ENCODE peak calls at places on chromosomes 4 and X, in six cellular contexts. One of them, this sample, is unnamed. For H3K27me3, the result is how much of the 10 kb centered on the place peaks cover.

GRCh38 chrX:154490021-154490413 is 412 bp downstream of the SLC10A3 start:
- DNase-seq in upper lobe of left lung: no peak
- DNase-seq in thoracic aorta: peak
- DNase-seq in fibroblast of lung: peak
- DNase-seq in left ventricle myocardium inferior: no peak
- DNase-seq in right atrium auricular region: no peak
- DNase-seq in this sample: no peak

GRCh38 chr4:98959411-98959810 is 30.5 kb upstream of the EIF4E start:
- DNase-seq in upper lobe of left lung: no peak
- DNase-seq in thoracic aorta: no peak
- DNase-seq in fibroblast of lung: no peak
- DNase-seq in left ventricle myocardium inferior: no peak
- DNase-seq in right atrium auricular region: no peak
- DNase-seq in this sample: no peak

GRCh38 chr4:73836373-73837269 is at the start of gene CXCL6:
- DNase-seq in upper lobe of left lung: peak
- DNase-seq in thoracic aorta: no peak
- DNase-seq in fibroblast of lung: no peak
- DNase-seq in left ventricle myocardium inferior: peak
- DNase-seq in right atrium auricular region: no peak
- DNase-seq in this sample: no peak

GRCh38 chr4:36215627-36216026 is 28.7 kb downstream of the ARAP2 start:
- DNase-seq in upper lobe of left lung: peak
- DNase-seq in thoracic aorta: no peak
- DNase-seq in fibroblast of lung: no peak
- DNase-seq in left ventricle myocardium inferior: no peak
- DNase-seq in right atrium auricular region: no peak
- DNase-seq in this sample: no peak

GRCh38 chr4:78629991-78630541 is 78.5 kb downstream of the ANXA3 start:
- DNase-seq in upper lobe of left lung: no peak
- DNase-seq in thoracic aorta: no peak
- DNase-seq in fibroblast of lung: no peak
- DNase-seq in left ventricle myocardium inferior: no peak
- DNase-seq in right atrium auricular region: no peak
- DNase-seq in this sample: no peak

GRCh38 chr4:173289351-173289725 is 44.8 kb downstream of the HMGB2 start:
- DNase-seq in upper lobe of left lung: no peak
- DNase-seq in thoracic aorta: no peak
- DNase-seq in fibroblast of lung: no peak
- DNase-seq in left ventricle myocardium inferior: no peak
- DNase-seq in right atrium auricular region: no peak
- DNase-seq in this sample: no peak

GRCh38 chr4:8507624-8508023 is 67.0 kb downstream of the TRMT44 start:
- DNase-seq in upper lobe of left lung: peak
- DNase-seq in thoracic aorta: no peak
- DNase-seq in fibroblast of lung: no peak
- DNase-seq in left ventricle myocardium inferior: no peak
- DNase-seq in right atrium auricular region: no peak
- DNase-seq in this sample: no peak

GRCh38 chr4:98262431-98262830 is 1.2 kb downstream of the RAP1GDS1 start:
- DNase-seq in upper lobe of left lung: no peak
- DNase-seq in thoracic aorta: no peak
- DNase-seq in fibroblast of lung: no peak
- DNase-seq in left ventricle myocardium inferior: no peak
- DNase-seq in right atrium auricular region: no peak
- DNase-seq in this sample: no peak

GRCh38 chr4:113637823-113638691 is 123.5 kb downstream of the CAMK2D start:
- DNase-seq in upper lobe of left lung: no peak
- DNase-seq in thoracic aorta: no peak
- DNase-seq in fibroblast of lung: no peak
- DNase-seq in left ventricle myocardium inferior: no peak
- DNase-seq in right atrium auricular region: no peak
- DNase-seq in this sample: no peak

GRCh38 chr4:84751707-84752106 is 168.8 kb downstream of the CDS1 start:
- DNase-seq in upper lobe of left lung: no peak
- DNase-seq in thoracic aorta: no peak
- DNase-seq in fibroblast of lung: no peak
- DNase-seq in left ventricle myocardium inferior: no peak
- DNase-seq in right atrium auricular region: no peak
- DNase-seq in this sample: no peak

GRCh38 chr4:84753318-84753972 is 170.5 kb downstream of the CDS1 start:
- DNase-seq in upper lobe of left lung: no peak
- DNase-seq in thoracic aorta: no peak
- DNase-seq in fibroblast of lung: no peak
- DNase-seq in left ventricle myocardium inferior: no peak
- DNase-seq in right atrium auricular region: no peak
- DNase-seq in this sample: no peak

GRCh38 chr4:84750956-84751275 is 168.0 kb downstream of the CDS1 start:
- DNase-seq in upper lobe of left lung: no peak
- DNase-seq in thoracic aorta: no peak
- DNase-seq in fibroblast of lung: no peak
- DNase-seq in left ventricle myocardium inferior: no peak
- DNase-seq in right atrium auricular region: no peak
- DNase-seq in this sample: no peak

DNA sequence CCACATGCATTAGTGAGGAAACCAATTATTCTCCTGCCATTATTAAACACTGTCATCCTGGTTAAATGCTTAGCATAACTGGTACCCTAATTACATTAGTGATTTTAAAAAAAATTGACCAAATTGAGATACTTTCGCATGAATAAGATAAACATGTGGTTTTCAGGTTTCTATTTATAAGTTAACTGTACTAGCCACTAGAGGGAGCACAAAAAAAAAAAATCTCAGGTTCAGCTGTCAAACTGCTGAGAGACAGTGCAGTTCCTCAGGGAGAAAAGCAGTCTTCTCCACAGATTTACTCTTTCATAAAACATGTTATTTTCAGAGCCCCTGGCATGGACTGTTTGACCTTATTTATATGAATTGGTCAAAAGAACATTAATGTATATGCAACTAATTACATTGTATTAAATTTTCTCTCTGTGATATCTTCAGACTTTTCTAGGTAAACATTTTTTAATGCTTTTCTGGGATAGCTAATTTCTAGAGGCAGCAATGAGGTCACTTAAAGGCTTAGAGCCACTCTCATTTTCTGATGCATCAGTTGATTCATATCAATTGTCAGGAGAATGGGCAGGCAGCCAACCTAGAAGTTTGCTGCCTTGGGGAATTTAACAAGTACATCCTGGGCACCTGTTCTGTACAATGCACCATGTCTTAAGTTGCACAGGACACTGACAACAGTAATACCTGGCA is 167.5 kb downstream of the CDS1 start:
- DNase-seq in upper lobe of left lung: no peak
- DNase-seq in thoracic aorta: no peak
- DNase-seq in fibroblast of lung: peak
- DNase-seq in left ventricle myocardium inferior: no peak
- DNase-seq in right atrium auricular region: no peak
- DNase-seq in this sample: peak
- H3K27me3 ChIP-seq in upper lobe of left lung: under half
- H3K27me3 ChIP-seq in thoracic aorta: under half
- H3K27me3 ChIP-seq in fibroblast of lung: under half
- H3K27me3 ChIP-seq in left ventricle myocardium inferior: under half
- H3K27me3 ChIP-seq in right atrium auricular region: under half
- H3K27me3 ChIP-seq in this sample: under half

GRCh38 chrX:46184749-46185148 is 360.5 kb downstream of the ZNF674 start:
- DNase-seq in upper lobe of left lung: no peak
- DNase-seq in thoracic aorta: no peak
- DNase-seq in fibroblast of lung: no peak
- DNase-seq in left ventricle myocardium inferior: no peak
- DNase-seq in right atrium auricular region: no peak
- DNase-seq in this sample: no peak

GRCh38 chrX:46178763-46179162 is 366.5 kb downstream of the ZNF674 start:
- DNase-seq in upper lobe of left lung: no peak
- DNase-seq in thoracic aorta: no peak
- DNase-seq in fibroblast of lung: no peak
- DNase-seq in left ventricle myocardium inferior: no peak
- DNase-seq in right atrium auricular region: no peak
- DNase-seq in this sample: no peak

GRCh38 chrX:46179748-46180147 is 365.5 kb downstream of the ZNF674 start:
- DNase-seq in upper lobe of left lung: no peak
- DNase-seq in thoracic aorta: no peak
- DNase-seq in fibroblast of lung: no peak
- DNase-seq in left ventricle myocardium inferior: no peak
- DNase-seq in right atrium auricular region: no peak
- DNase-seq in this sample: no peak

GRCh38 chrX:46185923-46186810 is 359.1 kb downstream of the ZNF674 start:
- DNase-seq in upper lobe of left lung: no peak
- DNase-seq in thoracic aorta: no peak
- DNase-seq in fibroblast of lung: no peak
- DNase-seq in left ventricle myocardium inferior: no peak
- DNase-seq in right atrium auricular region: no peak
- DNase-seq in this sample: no peak

DNA sequence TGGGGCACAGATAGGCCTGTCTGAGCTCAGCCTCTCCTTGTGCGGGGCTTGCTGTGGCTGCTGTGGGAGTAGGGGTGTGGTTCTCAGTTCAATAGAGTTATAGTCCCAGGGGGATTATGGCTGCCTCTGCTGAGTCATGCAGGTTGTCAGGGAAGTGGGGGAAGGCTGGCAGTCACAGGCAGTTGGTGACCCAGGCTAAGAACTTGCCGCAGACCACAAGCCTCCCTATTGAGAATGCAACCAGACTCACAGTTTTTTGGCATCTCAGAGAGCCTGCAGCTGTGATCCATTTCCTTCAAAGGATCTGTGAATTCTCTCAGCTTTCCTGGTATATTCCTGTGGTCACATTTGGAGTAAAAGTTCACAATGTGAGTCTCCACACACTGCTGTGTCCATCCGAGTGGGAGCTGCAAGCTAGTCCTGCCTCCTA is 364.9 kb downstream of the ZNF674 start:
- DNase-seq in upper lobe of left lung: no peak
- DNase-seq in thoracic aorta: no peak
- DNase-seq in fibroblast of lung: peak
- DNase-seq in left ventricle myocardium inferior: no peak
- DNase-seq in right atrium auricular region: no peak
- DNase-seq in this sample: peak
- TF ChIP-seq CTCF in upper lobe of left lung: no peak
- TF ChIP-seq CTCF in thoracic aorta: no peak
- TF ChIP-seq CTCF in fibroblast of lung: no peak
- TF ChIP-seq CTCF in left ventricle myocardium inferior: no peak
- TF ChIP-seq CTCF in right atrium auricular region: no peak
- TF ChIP-seq CTCF in this sample: no peak

GRCh38 chrX:40772290-40772689 is 36.9 kb upstream of the MED14 start:
- DNase-seq in upper lobe of left lung: no peak
- DNase-seq in thoracic aorta: no peak
- DNase-seq in fibroblast of lung: peak
- DNase-seq in left ventricle myocardium inferior: no peak
- DNase-seq in right atrium auricular region: no peak
- DNase-seq in this sample: no peak

GRCh38 chrX:40778861-40779575 is 43.7 kb upstream of the MED14 start:
- DNase-seq in upper lobe of left lung: no peak
- DNase-seq in thoracic aorta: no peak
- DNase-seq in fibroblast of lung: peak
- DNase-seq in left ventricle myocardium inferior: no peak
- DNase-seq in right atrium auricular region: no peak
- DNase-seq in this sample: no peak

GRCh38 chrX:40773188-40773587 is 37.8 kb upstream of the MED14 start:
- DNase-seq in upper lobe of left lung: no peak
- DNase-seq in thoracic aorta: no peak
- DNase-seq in fibroblast of lung: no peak
- DNase-seq in left ventricle myocardium inferior: no peak
- DNase-seq in right atrium auricular region: no peak
- DNase-seq in this sample: no peak

GRCh38 chrX:40773809-40774208 is 38.5 kb upstream of the MED14 start:
- DNase-seq in upper lobe of left lung: no peak
- DNase-seq in thoracic aorta: no peak
- DNase-seq in fibroblast of lung: peak
- DNase-seq in left ventricle myocardium inferior: no peak
- DNase-seq in right atrium auricular region: no peak
- DNase-seq in this sample: no peak
- H3K4me3 ChIP-seq in upper lobe of left lung: no peak
- H3K4me3 ChIP-seq in thoracic aorta: peak
- H3K4me3 ChIP-seq in fibroblast of lung: no peak
- H3K4me3 ChIP-seq in left ventricle myocardium inferior: no peak
- H3K4me3 ChIP-seq in right atrium auricular region: no peak
- H3K4me3 ChIP-seq in this sample: no peak

GRCh38 chr4:6447561-6448290 is 24.7 kb downstream of the PPP2R2C start:
- DNase-seq in upper lobe of left lung: no peak
- DNase-seq in thoracic aorta: no peak
- DNase-seq in fibroblast of lung: no peak
- DNase-seq in left ventricle myocardium inferior: no peak
- DNase-seq in right atrium auricular region: no peak
- DNase-seq in this sample: no peak
- H3K27me3 ChIP-seq in upper lobe of left lung: under half
- H3K27me3 ChIP-seq in thoracic aorta: under half
- H3K27me3 ChIP-seq in fibroblast of lung: under half
- H3K27me3 ChIP-seq in left ventricle myocardium inferior: half or more
- H3K27me3 ChIP-seq in right atrium auricular region: under half
- H3K27me3 ChIP-seq in this sample: under half

DNA sequence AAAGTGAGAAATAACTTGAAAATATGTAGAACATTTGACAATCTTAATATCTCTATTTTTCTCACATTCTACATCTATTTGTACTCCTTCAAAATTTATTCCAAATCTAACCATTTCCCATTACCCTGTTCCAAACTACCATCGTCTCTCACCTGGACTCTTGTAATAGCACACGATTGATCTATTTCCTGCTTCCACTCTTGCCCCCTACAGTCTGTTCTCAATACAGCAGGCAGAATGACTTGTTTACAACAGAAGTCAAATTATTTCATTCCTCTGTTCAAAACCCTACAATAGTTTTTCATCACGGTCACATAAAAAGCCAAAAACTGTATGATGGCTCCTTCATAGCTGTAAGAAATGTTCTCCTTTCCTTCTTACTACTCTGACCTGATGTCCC is 21.1 kb upstream of the LUZP4 start:
- DNase-seq in upper lobe of left lung: no peak
- DNase-seq in thoracic aorta: no peak
- DNase-seq in fibroblast of lung: peak
- DNase-seq in left ventricle myocardium inferior: no peak
- DNase-seq in right atrium auricular region: no peak
- DNase-seq in this sample: no peak
- TF ChIP-seq CTCF in upper lobe of left lung: peak
- TF ChIP-seq CTCF in thoracic aorta: no peak
- TF ChIP-seq CTCF in fibroblast of lung: peak
- TF ChIP-seq CTCF in left ventricle myocardium inferior: peak
- TF ChIP-seq CTCF in right atrium auricular region: no peak
- TF ChIP-seq CTCF in this sample: peak

GRCh38 chr4:52001616-52002015 is 18.5 kb downstream of the LRRC66 start:
- DNase-seq in upper lobe of left lung: no peak
- DNase-seq in thoracic aorta: no peak
- DNase-seq in fibroblast of lung: no peak
- DNase-seq in left ventricle myocardium inferior: no peak
- DNase-seq in right atrium auricular region: no peak
- DNase-seq in this sample: no peak
- H3K4me3 ChIP-seq in upper lobe of left lung: no peak
- H3K4me3 ChIP-seq in thoracic aorta: no peak
- H3K4me3 ChIP-seq in fibroblast of lung: no peak
- H3K4me3 ChIP-seq in left ventricle myocardium inferior: no peak
- H3K4me3 ChIP-seq in right atrium auricular region: no peak
- H3K4me3 ChIP-seq in this sample: no peak

GRCh38 chr4:3462790-3463415 is at the start of gene DOK7:
- DNase-seq in upper lobe of left lung: peak
- DNase-seq in thoracic aorta: no peak
- DNase-seq in fibroblast of lung: no peak
- DNase-seq in left ventricle myocardium inferior: peak
- DNase-seq in right atrium auricular region: no peak
- DNase-seq in this sample: no peak
- H3K27me3 ChIP-seq in upper lobe of left lung: under half
- H3K27me3 ChIP-seq in thoracic aorta: under half
- H3K27me3 ChIP-seq in fibroblast of lung: under half
- H3K27me3 ChIP-seq in left ventricle myocardium inferior: half or more
- H3K27me3 ChIP-seq in right atrium auricular region: under half
- H3K27me3 ChIP-seq in this sample: under half

GRCh38 chr4:153472122-153473037 is 6.2 kb downstream of the TMEM131L start:
- DNase-seq in upper lobe of left lung: no peak
- DNase-seq in thoracic aorta: no peak
- DNase-seq in fibroblast of lung: no peak
- DNase-seq in left ventricle myocardium inferior: no peak
- DNase-seq in right atrium auricular region: no peak
- DNase-seq in this sample: peak
- TF ChIP-seq CTCF in upper lobe of left lung: no peak
- TF ChIP-seq CTCF in thoracic aorta: no peak
- TF ChIP-seq CTCF in fibroblast of lung: no peak
- TF ChIP-seq CTCF in left ventricle myocardium inferior: no peak
- TF ChIP-seq CTCF in right atrium auricular region: no peak
- TF ChIP-seq CTCF in this sample: no peak